ENCODE peak calls at places on chromosomes 7 and 10, in nine cellular contexts. F is DMS79; C is mesothelial cell of epicardium; I is hypothalamus; X is neural progenitor cell; V is hepatic stellate cell; A is A172; W is GM10248; K is stimulated activated CD4-positive, alpha-beta T cell treated with anti-CD3 and anti-CD28 coated beads, Interleukin-2, amount 100 ng/mL, for 48 hours. T is an unnamed sample.

GRCh38 chr7:37438879-37439278 is 9.8 kb downstream of the ELMO1 start:
- DNase-seq in A (no peak), X (no peak), F (no peak), W (no peak), C (no peak), V (no peak), I (no peak), K (no peak), T (no peak)

GRCh38 chr10:33484787-33485186 is 150.3 kb upstream of the NRP1 start:
- DNase-seq in K (no peak), A (no peak), W (no peak), X (peak; percentile 79), F (peak; percentile 3), C (no peak), I (no peak), V (peak; percentile 14), T (peak; percentile 29)

GRCh38 chr10:31322647-31323046 is 3.6 kb downstream of the ZEB1 start:
- DNase-seq in W (peak; percentile 16), C (no peak), A (no peak), I (no peak), V (no peak), X (peak; percentile 5), K (no peak), F (peak; percentile 20), T (no peak)

GRCh38 chr7:43758861-43759683 is 592 bp downstream of the BLVRA start:
- DNase-seq in W (peak; percentile 52), X (peak; percentile 74), K (peak; percentile 25), V (peak; percentile 62), I (no peak), F (peak; percentile 8), C (peak; percentile 62), A (no peak), T (peak; percentile 52)

GRCh38 chr10:24382596-24382978 is 173.6 kb downstream of the KIAA1217 start:
- DNase-seq in C (no peak), A (no peak), I (no peak), W (no peak), K (no peak), X (no peak), F (no peak), V (no peak), T (no peak)

GRCh38 chr7:20359397-20359963 is 28.8 kb downstream of the ITGB8 start:
- DNase-seq in I (no peak), F (no peak), X (no peak), K (no peak), C (no peak), V (no peak), W (no peak), A (no peak), T (peak; percentile 22)

GRCh38 chr7:1725199-1725701 is 55.2 kb downstream of the ELFN1 start:
- DNase-seq in A (peak; percentile 26), C (no peak), I (no peak), K (no peak), X (peak; percentile 38), W (no peak), F (peak; percentile 83), V (no peak), T (no peak)

GRCh38 chr7:7745966-7746365 is 27.6 kb upstream of the RPA3 start:
- DNase-seq in X (no peak), K (no peak), A (no peak), V (no peak), I (no peak), C (no peak), W (no peak), F (no peak), T (no peak)

GRCh38 chr10:43369921-43370320 is 1.5 kb upstream of the FXYD4 start:
- DNase-seq in A (no peak), I (no peak), C (no peak), K (no peak), V (no peak), W (no peak), X (no peak), F (no peak), T (no peak)

T was measured in SJSA1.